ENCODE peak calls at places on chromosome X, in five cellular contexts. R is IMR-90, K is mesendoderm, Y is H1, T is endothelial cell of umbilical vein. O is an unnamed sample.
A peak's percentile ranks its signal among the peaks of the same experiment; 100 is the strongest.

GRCh38 chrX:15988661-15989603 is 134.3 kb upstream of the AP1S2 start:
- DNase-seq in Y (no peak), K (peak; percentile 56), R (peak; percentile 82), T (peak; percentile 74), O (peak; percentile 73)

GRCh38 chrX:120732461-120732860 is 102.6 kb upstream of the C1GALT1C1 start:
- DNase-seq in K (no peak), T (no peak), R (no peak), Y (no peak), O (peak; percentile 26)

GRCh38 chrX:46645614-46646013 is 72.0 kb downstream of the CHST7 start:
- DNase-seq in Y (no peak), R (no peak), K (no peak), T (no peak), O (no peak)

GRCh38 chrX:10729000-10729399 is 108.6 kb upstream of the MID1 start:
- DNase-seq in K (no peak), Y (no peak), T (no peak), R (no peak), O (no peak)

GRCh38 chrX:72269671-72270251 is 7.3 kb downstream of the RPS4X start:
- DNase-seq in K (no peak), R (peak; percentile 83), T (peak; percentile 26), Y (no peak), O (peak; percentile 59)

GRCh38 chrX:154366666-154367055 is 7.8 kb downstream of the FLNA start:
- DNase-seq in T (no peak), Y (no peak), R (no peak), K (no peak), O (peak; percentile 34)

GRCh38 chrX:100643943-100644587 is at the start of gene SRPX2:
- DNase-seq in R (peak; percentile 91), T (peak; percentile 85), K (no peak), Y (no peak), O (peak; percentile 90)

GRCh38 chrX:10457092-10457491 is 163.3 kb downstream of the MID1 start:
- DNase-seq in R (peak; percentile 63), T (no peak), K (no peak), Y (no peak), O (peak; percentile 85)

GRCh38 chrX:71053217-71053621 is 14.9 kb downstream of the SNX12 start:
- DNase-seq in K (peak; percentile 96), R (no peak), Y (peak; percentile 69), T (peak; percentile 4), O (no peak)

GRCh38 chrX:68840256-68840655 is 11.4 kb downstream of the EFNB1 start:
- DNase-seq in T (no peak), K (no peak), Y (no peak), R (no peak), O (no peak)

GRCh38 chrX:34631826-34632225 is 25.3 kb downstream of the TMEM47 start:
- DNase-seq in K (no peak), R (peak; percentile 30), Y (no peak), T (peak; percentile 69), O (no peak)

GRCh38 chrX:149365061-149365460 is 140.0 kb downstream of the IDS start:
- DNase-seq in T (no peak), Y (no peak), K (peak; percentile 14), R (no peak), O (peak; percentile 1)

GRCh38 chrX:8306296-8306975 is 135.4 kb upstream of the VCX2 start:
- DNase-seq in T (no peak), K (no peak), Y (no peak), R (no peak), O (no peak)

DNA sequence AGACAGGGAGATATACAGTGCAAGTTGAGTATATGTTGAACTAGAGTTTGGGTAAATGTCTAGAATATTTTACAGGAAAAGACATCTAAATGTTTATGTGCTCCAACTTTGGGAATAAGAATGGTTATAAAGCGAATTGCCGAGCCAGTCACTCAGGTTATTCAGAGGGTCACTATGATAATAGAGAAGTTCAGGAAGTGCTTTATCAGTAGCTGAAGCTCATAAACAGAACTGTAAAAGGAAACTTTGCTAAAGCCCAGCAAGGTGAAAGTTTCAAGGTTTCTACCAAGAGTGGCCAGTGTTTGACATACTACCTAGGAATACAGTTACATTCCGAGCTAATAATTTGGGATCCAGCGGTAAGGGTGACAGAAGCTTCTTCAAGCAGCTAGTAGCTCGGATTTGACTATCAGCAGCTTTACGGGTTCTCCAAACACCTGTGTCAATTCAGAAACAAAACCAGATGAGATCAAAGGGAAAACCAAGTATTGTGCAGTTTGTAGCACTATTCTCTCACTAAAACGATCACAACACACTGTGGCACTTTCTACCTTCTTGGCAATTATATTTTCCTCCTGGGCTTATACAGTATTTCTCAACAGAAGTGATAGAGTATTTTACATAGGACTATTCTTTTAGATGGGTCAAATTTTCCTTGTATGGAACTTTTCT is 17.2 kb upstream of the BCLAF3 start:
- DNase-seq in Y (no peak), R (no peak), T (no peak), K (no peak), O (no peak)
- H3K4me2 ChIP-seq in Y (no peak overlapping the region), R (no peak overlapping the region), T (no peak overlapping the region), K (no peak overlapping the region), O (no peak overlapping the region)

DNA sequence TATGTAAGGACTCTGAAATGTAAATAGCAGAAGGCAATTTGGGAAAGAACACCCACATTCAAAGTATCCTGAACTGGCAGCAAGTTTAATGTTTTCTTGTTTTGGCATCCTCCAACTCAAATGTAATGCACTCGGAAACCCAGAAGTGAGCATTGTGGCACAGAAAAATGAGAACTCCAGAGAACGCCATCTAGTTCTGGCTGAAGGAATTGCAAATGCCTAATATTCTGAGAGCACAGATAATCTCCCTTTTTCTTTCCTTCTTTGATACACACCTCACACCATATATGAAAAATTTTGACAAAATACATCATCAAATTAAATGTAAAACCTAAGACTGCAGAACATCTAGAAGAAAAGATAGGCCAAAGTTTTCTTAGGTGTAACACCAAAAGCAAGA is 52.1 kb downstream of the PWWP3B start:
- DNase-seq in R (no peak), T (no peak), K (peak; percentile 2), Y (no peak), O (no peak)
- H3K4me2 ChIP-seq in R (no peak overlapping the region), T (no peak overlapping the region), K (no peak overlapping the region), Y (no peak overlapping the region), O (no peak overlapping the region)

DNA sequence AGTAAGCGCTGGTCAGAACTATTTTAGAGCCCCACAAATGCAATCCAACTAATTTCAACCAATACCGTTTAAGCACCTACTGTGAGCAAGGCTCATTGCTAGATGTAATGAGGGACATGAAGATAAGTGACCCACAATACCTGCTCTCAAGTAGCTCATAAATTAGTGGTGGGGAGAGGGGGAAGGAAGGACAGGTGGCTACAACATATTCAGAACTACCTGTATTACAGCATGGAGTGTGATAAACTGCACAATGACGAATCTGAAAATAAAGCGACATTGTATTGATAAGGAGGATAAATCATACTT is 311.6 kb upstream of the DIAPH2 start:
- DNase-seq in R (no peak), T (no peak), K (no peak), Y (no peak), O (no peak)
- H3K4me2 ChIP-seq in R (no peak overlapping the region), T (no peak overlapping the region), K (no peak overlapping the region), Y (no peak overlapping the region), O (no peak overlapping the region)

GRCh38 chrX:133413218-133413925 is 1.9 kb downstream of the GPC4 start:
- DNase-seq in T (no peak), K (no peak), R (no peak), Y (no peak), O (no peak)
- H3K4me2 ChIP-seq in T (no peak overlapping the region), K (peak overlapping the region; percentile 14), R (no peak overlapping the region), Y (peak overlapping the region; percentile 71), O (peak overlapping the region; percentile 81)

DNA sequence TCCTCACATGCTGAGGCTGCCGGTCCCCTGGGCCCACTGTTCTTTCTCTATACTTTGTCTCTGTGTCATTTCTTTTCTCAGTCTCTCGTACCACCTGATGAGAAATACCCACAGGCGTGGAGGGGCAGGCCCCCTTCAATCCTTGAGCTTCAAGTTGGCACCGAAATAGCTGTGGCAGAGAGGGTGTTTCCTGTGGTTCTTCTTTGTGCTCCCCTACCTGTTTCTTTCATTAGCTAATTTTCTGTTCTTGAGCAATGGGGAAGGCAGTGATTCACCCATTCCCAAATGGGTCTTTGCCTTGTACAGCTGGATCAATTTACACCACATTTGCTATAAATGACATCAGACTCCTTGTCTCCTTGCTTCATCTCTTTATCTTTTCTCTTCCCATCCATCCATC is 2.1 kb upstream of the CYSLTR1 start:
- DNase-seq in Y (no peak), R (no peak), K (no peak), T (no peak), O (no peak)
- H3K4me2 ChIP-seq in Y (no peak overlapping the region), R (no peak overlapping the region), K (no peak overlapping the region), T (no peak overlapping the region), O (no peak overlapping the region)

GRCh38 chrX:40853816-40854123 is 118.4 kb upstream of the MED14 start:
- DNase-seq in Y (no peak), T (no peak), R (no peak), K (no peak), O (no peak)
- H3K4me2 ChIP-seq in Y (no peak overlapping the region), T (no peak overlapping the region), R (no peak overlapping the region), K (no peak overlapping the region), O (no peak overlapping the region)

GRCh38 chrX:79161655-79162054 is 17.2 kb downstream of the GPR174 start:
- DNase-seq in R (no peak), Y (no peak), K (no peak), T (no peak), O (no peak)
- H3K4me2 ChIP-seq in R (no peak overlapping the region), Y (no peak overlapping the region), K (no peak overlapping the region), T (no peak overlapping the region), O (no peak overlapping the region)

GRCh38 chrX:102902355-102902754 is 34.7 kb upstream of the RAB40AL start:
- DNase-seq in R (no peak), T (no peak), K (no peak), Y (no peak), O (no peak)

DNA sequence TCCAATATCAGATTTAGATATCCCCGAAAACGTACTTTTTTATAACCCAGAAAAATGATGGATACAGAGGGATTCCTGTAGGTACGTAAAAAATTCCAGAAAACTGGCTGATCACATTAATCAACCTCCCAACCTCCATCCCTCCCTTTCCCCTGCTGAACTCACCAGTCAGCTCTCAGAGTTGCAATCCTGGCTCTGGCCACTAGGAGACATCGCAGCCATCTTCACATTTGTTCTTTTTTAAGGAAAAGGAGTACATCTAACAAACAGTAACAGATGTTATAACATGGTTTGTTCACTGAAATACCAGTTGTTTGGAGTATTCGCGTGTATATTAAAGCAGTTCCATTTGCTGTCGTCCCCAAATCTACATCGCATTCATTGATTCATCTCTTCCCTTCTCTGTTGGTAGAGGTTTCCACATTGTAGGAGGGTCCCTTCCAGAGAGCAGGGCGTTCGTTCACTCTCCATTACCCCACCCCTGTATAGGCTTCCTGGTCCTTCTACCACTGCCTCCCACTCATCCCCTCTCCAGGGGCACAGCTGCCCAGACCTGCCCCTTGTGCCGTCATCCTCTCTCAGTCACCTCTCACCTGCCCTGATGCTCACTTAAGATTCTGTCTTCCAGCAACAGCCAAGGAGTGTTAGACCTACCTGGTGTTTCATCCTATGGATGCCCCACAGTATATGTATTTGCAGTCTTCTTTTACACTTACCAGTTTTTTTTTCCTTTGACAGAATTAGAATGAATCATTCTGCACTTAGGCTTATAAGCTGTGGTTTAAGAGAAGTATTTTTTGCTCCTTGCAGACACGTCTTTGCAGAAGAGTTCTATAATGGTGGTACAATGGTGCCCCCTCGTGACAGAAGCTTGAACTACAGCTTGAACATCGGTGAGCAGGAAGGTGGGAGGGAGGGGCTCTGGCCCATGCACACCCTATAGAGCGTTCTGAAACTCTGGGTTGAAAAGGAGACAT is 36.8 kb upstream of the RAB40AL start:
- DNase-seq in R (peak; percentile 74), Y (peak; percentile 84), K (peak; percentile 72), T (peak; percentile 72), O (peak; percentile 65)
- H3K4me2 ChIP-seq in R (no peak overlapping the region), Y (no peak overlapping the region), K (no peak overlapping the region), T (no peak overlapping the region), O (no peak overlapping the region)